ENCODE peak calls at places on chromosome 6, in eight cellular contexts. A is cardiac muscle cell; K is A549; G is choroid plexus epithelial cell; D is CD8-positive, alpha-beta T cell; E is AG10803; H is fibroblast of mammary gland; N is kidney. O is an unnamed sample.

GRCh38 chr6:73290435-73290834 is 27.4 kb upstream of the KHDC1 start:
- DNase-seq in G (no peak), D (no peak), E (peak), K (no peak), A (no peak), N (no peak), H (peak), O (no peak)

GRCh38 chr6:73131706-73132105 is 93.6 kb downstream of the KHDC1L start:
- DNase-seq in D (no peak), H (peak), A (peak), E (peak), G (no peak), K (no peak), N (no peak), O (no peak)

GRCh38 chr6:111552241-111552744 is 53.4 kb downstream of the TRAF3IP2 start:
- DNase-seq in K (no peak), E (peak), G (peak), N (peak), A (peak), H (peak), D (no peak), O (peak)

GRCh38 chr6:113734886-113735481 is 122.2 kb upstream of the MARCKS start:
- DNase-seq in H (peak), G (peak), E (peak), N (no peak), A (peak), D (no peak), K (no peak), O (no peak)

GRCh38 chr6:41494212-41495115 is 51.7 kb upstream of the FOXP4 start:
- DNase-seq in D (no peak), A (peak), E (no peak), K (no peak), H (no peak), N (no peak), G (peak), O (no peak)

GRCh38 chr6:167665698-167666380 is 160.9 kb upstream of the AFDN start:
- DNase-seq in H (no peak), N (no peak), E (no peak), G (no peak), A (no peak), K (no peak), D (no peak), O (no peak)

GRCh38 chr6:129677634-129678325 is 32.2 kb downstream of the ARHGAP18 start:
- DNase-seq in K (no peak), N (no peak), A (no peak), D (no peak), E (no peak), G (no peak), H (peak), O (peak)

GRCh38 chr6:129936329-129937165 is 75.4 kb upstream of the TMEM244 start:
- DNase-seq in K (peak), G (peak), A (peak), N (no peak), H (peak), D (no peak), E (peak), O (no peak)

GRCh38 chr6:17600527-17601388 is 656 bp downstream of the FAM8A1 start:
- DNase-seq in D (peak), E (peak), A (peak), K (no peak), G (peak), N (peak), H (peak), O (no peak)

GRCh38 chr6:48151142-48151541 is 40.1 kb upstream of the PTCHD4 start:
- DNase-seq in D (no peak), H (peak), G (peak), A (peak), N (no peak), E (no peak), K (no peak), O (no peak)

GRCh38 chr6:125597411-125598253 is 151.8 kb upstream of the HEY2 start:
- DNase-seq in N (peak), A (no peak), G (no peak), E (peak), D (no peak), K (no peak), H (no peak), O (no peak)

GRCh38 chr6:27260836-27261375 is 13.4 kb downstream of the PRSS16 start:
- DNase-seq in G (no peak), A (no peak), N (no peak), H (peak), D (no peak), E (no peak), K (no peak), O (no peak)

GRCh38 chr6:163232015-163232523 is 182.4 kb upstream of the QKI start:
- DNase-seq in G (no peak), H (no peak), A (no peak), E (no peak), D (no peak), K (no peak), N (no peak), O (no peak)

GRCh38 chr6:105598264-105598663 is 195.4 kb upstream of the PREP start:
- DNase-seq in N (no peak), E (no peak), H (no peak), G (no peak), K (no peak), D (no peak), A (no peak), O (no peak)

GRCh38 chr6:105604593-105604905 is 201.7 kb upstream of the PREP start:
- DNase-seq in A (no peak), E (no peak), K (no peak), D (no peak), G (no peak), H (no peak), N (no peak), O (no peak)

GRCh38 chr6:105600342-105601293 is 197.7 kb upstream of the PREP start:
- DNase-seq in E (peak), K (peak), A (peak), H (peak), D (no peak), G (peak), N (no peak), O (no peak)

GRCh38 chr6:105603779-105604592 is 201.1 kb upstream of the PREP start:
- DNase-seq in D (no peak), E (peak), A (no peak), N (no peak), G (no peak), K (no peak), H (peak), O (no peak)

DNA sequence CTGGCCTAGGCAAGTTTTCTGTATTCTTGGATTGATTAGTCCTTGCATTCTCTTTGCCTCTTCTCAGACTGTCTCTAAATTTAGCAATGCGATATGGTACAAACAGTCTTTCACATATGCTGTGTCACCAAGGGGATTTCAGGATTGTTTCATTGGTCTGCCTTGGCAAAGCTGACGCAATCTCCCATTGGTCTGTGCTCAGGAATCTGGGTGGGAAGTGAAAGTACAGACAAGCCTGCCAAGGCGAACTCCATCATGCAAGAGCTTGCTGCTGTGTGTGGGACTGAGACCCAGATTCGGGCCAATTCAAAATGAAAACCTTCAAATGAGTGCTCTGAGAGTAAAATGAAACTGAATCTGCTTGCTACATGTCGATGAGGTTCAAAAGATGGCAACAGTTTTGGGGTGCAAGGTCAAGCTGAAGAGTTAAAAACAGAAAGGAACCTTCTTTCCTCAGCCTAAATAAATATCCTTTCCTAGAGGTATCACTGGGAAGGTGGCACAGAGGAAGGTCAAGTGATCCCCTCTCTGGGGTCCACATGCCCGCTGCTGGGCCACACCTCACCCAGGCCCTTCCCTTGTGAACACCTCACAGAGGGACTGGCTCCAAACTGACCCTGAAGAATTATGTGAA is 198.8 kb upstream of the PREP start:
- DNase-seq in D (no peak), H (peak), K (peak), G (peak), N (peak), A (peak), E (peak), O (no peak)
- H3K4me3 ChIP-seq in D (no peak), H (no peak), K (no peak), G (no peak), N (no peak), A (no peak), E (peak), O (no peak)

DNA sequence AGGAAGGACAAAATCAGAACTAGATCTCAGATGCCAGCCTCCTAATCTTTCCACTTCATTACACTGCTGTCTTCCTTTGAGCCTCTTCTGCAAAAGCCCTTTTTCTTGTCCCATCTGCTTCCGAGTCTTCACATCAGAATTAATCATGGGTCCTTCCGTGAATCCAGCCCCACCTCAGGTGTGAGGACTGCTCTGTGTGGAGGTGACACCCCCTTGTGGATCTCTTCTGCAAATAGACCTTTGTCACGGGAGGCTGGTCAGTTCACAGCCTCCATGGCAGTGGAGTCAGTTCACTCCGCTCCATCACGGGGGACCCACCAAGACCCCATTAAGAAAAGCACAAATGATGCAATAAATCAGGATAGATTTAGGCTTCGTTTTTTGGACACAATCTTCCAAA is 171.1 kb downstream of the ADAT2 start:
- DNase-seq in A (peak), K (peak), E (no peak), N (no peak), G (peak), D (no peak), H (peak), O (no peak)
- TF ChIP-seq CTCF in A (peak), K (peak), E (peak), N (peak), G (peak), D (no peak), H (peak), O (peak)

DNA sequence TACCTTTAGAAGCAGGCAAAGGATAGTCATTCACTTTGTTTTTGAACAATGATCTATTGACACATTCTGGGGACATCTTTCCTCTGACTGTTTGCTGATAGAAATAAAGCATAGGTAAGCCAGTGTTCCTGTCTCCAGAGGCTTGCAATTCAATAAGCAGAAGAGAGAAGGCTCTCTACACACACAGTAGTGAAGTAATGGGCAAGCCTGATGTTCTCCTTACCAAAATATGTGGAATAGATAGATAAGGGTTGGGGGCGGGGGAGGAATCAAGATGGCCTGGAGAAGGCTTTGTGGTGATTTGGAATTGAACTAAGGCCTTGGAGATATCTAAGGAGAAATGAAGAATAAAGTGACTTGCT is 27.3 kb downstream of the PAQR8 start:
- DNase-seq in G (peak), D (no peak), H (no peak), E (no peak), K (no peak), N (no peak), A (peak), O (no peak)
- H3K4me3 ChIP-seq in G (no peak), D (peak), H (no peak), E (no peak), K (no peak), N (no peak), A (no peak), O (no peak)

DNA sequence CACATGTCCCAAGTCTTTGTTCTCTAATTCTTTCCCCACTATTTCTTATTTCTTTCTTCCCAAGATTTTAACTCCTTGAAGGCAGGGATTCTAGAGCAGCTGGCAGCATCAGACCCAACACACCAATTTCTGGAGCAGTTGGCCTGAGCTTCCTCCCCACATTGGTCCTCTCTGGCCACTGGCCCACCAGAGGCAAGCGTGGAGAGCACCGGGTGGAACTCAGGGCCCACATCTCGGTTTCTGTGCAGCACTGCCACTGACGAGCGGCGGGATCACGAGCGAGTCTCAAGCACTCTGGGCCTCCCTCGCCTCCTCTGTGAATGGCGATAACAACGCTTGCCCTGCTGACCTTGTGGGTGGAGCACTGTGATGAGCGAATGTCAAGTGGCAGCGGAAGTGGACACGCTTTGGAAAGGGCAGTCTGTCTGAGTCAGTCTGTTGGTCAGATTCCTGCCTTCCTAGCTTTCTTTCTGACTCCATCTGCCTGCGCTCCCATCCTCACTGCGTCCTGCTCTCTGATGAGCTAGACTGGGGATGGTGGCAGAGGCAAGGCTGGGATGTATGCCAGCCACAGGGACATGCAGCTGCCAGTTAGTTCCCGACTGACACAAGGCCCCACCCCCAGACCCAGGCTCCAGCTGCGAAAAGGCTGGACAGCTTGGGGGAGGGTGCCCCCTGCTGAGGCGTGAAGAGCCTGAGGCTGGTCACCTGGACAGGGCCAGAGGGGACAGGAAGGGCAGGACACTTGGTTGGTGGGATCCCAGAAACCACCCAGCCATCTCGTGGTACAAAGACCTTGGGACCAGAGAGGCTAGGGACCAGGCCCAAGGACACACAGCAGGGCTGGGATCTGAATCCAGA is 4.5 kb upstream of the SPDEF start:
- DNase-seq in N (peak), H (peak), D (no peak), G (peak), K (no peak), E (peak), A (peak), O (no peak)
- TF ChIP-seq CTCF in N (no peak), H (no peak), D (no peak), G (no peak), K (no peak), E (no peak), A (peak), O (no peak)

GRCh38 chr6:45556828-45557227 is 179.1 kb upstream of the SUPT3H start:
- DNase-seq in A (no peak), N (peak), E (no peak), K (no peak), D (no peak), H (no peak), G (no peak), O (no peak)

GRCh38 chr6:45553730-45554344 is 176.1 kb upstream of the SUPT3H start:
- DNase-seq in N (no peak), A (no peak), K (no peak), D (no peak), E (no peak), H (no peak), G (no peak), O (no peak)

GRCh38 chr6:45554596-45554995 is 176.9 kb upstream of the SUPT3H start:
- DNase-seq in E (no peak), H (no peak), G (no peak), K (no peak), N (no peak), D (no peak), A (no peak), O (no peak)

GRCh38 chr6:45557454-45557853 is 179.7 kb upstream of the SUPT3H start:
- DNase-seq in G (no peak), E (no peak), N (no peak), H (no peak), K (no peak), A (no peak), D (no peak), O (no peak)

DNA sequence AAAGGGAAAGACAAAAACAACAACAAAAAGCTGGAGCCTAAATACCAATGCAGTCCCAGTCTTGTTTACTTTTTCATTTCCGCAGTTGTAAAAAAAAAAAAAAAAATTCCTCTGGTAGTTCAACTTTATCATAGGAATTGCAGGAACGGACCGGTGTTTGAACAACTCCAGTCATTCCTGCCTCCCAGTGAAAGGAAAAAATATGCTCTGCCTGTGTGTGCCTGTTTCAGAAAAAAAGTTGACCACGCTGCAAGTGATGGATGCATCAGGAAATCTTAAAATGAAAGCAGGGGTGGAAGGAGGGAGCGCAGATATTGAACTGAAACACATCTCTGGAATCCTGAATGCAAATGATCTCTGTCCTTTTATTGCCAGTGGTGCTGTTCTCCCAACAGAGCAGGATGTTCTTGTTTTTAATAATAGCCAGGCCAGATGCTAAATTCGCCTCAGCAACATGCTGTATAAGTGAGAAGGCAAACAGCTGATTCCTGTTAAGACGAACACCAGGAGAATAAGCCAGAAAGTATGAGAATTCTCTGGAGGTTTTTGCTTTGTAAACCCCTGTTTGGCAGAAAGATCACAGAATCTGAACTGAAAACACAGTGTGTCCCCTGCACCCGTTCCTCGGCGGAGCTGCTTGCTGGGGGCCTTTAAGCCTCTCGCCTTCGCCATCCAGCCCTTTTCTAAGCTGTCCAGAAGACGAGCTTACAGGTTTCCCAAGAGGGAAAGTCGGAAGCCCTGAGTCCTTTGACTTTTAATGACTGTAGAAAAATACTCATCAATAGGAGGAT is 178.4 kb upstream of the SUPT3H start:
- DNase-seq in K (no peak), E (peak), N (no peak), H (peak), G (peak), A (peak), D (no peak), O (no peak)
- H3K4me3 ChIP-seq in K (no peak), E (peak), N (no peak), H (peak), G (peak), A (no peak), D (no peak), O (peak)

DNA sequence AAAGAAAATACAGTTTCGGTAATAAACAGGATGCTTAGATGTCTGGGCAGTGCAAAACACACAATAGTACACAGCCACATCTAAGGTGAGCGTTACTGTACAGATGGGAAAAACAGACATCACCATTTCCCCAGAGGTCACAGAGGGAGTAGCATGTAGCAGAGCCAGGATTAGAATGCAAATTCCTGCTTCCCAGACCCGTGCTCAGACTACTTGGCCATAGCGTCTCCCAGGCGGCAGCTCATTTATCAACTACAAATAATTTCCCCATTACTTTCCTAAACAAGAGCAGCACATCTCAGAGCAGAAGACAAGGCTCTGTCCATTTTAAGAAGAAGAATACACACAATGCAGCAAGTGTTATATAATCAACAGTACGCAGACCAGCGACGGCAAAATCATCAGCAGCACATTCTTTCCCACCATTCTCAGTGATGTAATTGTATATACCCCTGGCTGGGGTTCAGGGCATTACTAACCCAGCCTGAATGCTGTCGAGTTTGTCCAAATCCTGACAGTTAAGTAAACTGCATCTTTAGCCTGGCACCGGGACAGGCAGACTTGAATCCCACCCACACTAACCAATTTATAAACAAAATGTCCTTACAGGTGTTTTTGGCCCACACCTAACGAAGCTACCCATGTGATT is 61.9 kb downstream of the CNKSR3 start:
- DNase-seq in A (peak), G (peak), D (no peak), N (no peak), E (peak), K (peak), H (peak), O (no peak)
- TF ChIP-seq CTCF in A (peak), G (peak), D (no peak), N (no peak), E (peak), K (no peak), H (peak), O (no peak)

GRCh38 chr6:87092435-87092834 is 2.5 kb downstream of the CGA start:
- DNase-seq in D (no peak), A (no peak), H (no peak), G (no peak), E (no peak), K (no peak), N (no peak), O (no peak)
- H3K4me3 ChIP-seq in D (no peak), A (no peak), H (no peak), G (no peak), E (no peak), K (no peak), N (no peak), O (no peak)